ENCODE peak calls at places on chromosomes 3 and 15, in eight cellular contexts. One of them, this sample, is unnamed.

GRCh38 chr3:140552898-140553297 is 125.0 kb upstream of the TRIM42 start:
- DNase-seq in GM23338: peak; percentile 3
- DNase-seq in GM23248: peak; percentile 27
- DNase-seq in CD8-positive, alpha-beta T cell: no peak
- DNase-seq in GM12878: no peak
- DNase-seq in transverse colon: no peak
- DNase-seq in mammary epithelial cell: peak; percentile 65
- DNase-seq in uterus: no peak
- DNase-seq in this sample: no peak

GRCh38 chr15:82763361-82764142 is 42.3 kb downstream of the FSD2 start:
- DNase-seq in GM23338: no peak
- DNase-seq in transverse colon: no peak
- DNase-seq in mammary epithelial cell: no peak
- DNase-seq in CD8-positive, alpha-beta T cell: no peak
- DNase-seq in GM12878: no peak
- DNase-seq in uterus: no peak
- DNase-seq in GM23248: no peak
- DNase-seq in this sample: no peak

GRCh38 chr3:44993471-44994205 is 17.6 kb downstream of the EXOSC7 start:
- DNase-seq in GM23248: peak; percentile 79
- DNase-seq in transverse colon: no peak
- DNase-seq in GM12878: no peak
- DNase-seq in mammary epithelial cell: peak; percentile 85
- DNase-seq in uterus: no peak
- DNase-seq in CD8-positive, alpha-beta T cell: no peak
- DNase-seq in GM23338: no peak
- DNase-seq in this sample: peak; percentile 13

GRCh38 chr3:126748701-126749546 is 44.9 kb downstream of the CHCHD6 start:
- DNase-seq in GM23248: no peak
- DNase-seq in GM12878: no peak
- DNase-seq in transverse colon: no peak
- DNase-seq in uterus: no peak
- DNase-seq in GM23338: no peak
- DNase-seq in mammary epithelial cell: no peak
- DNase-seq in CD8-positive, alpha-beta T cell: no peak
- DNase-seq in this sample: no peak

GRCh38 chr3:123628996-123629746 is 44.3 kb upstream of the HACD2 start:
- DNase-seq in GM12878: no peak
- DNase-seq in transverse colon: no peak
- DNase-seq in GM23248: no peak
- DNase-seq in uterus: no peak
- DNase-seq in CD8-positive, alpha-beta T cell: no peak
- DNase-seq in mammary epithelial cell: no peak
- DNase-seq in GM23338: no peak
- DNase-seq in this sample: no peak

GRCh38 chr15:25811481-25811906 is 51.6 kb downstream of the ATP10A start:
- DNase-seq in mammary epithelial cell: no peak
- DNase-seq in CD8-positive, alpha-beta T cell: no peak
- DNase-seq in GM23338: no peak
- DNase-seq in GM23248: no peak
- DNase-seq in transverse colon: no peak
- DNase-seq in GM12878: peak; percentile 37
- DNase-seq in uterus: no peak
- DNase-seq in this sample: no peak

GRCh38 chr3:112984485-112984884 is 6.3 kb upstream of the GTPBP8 start:
- DNase-seq in CD8-positive, alpha-beta T cell: peak; percentile 25
- DNase-seq in mammary epithelial cell: no peak
- DNase-seq in transverse colon: peak; percentile 31
- DNase-seq in GM23248: no peak
- DNase-seq in uterus: no peak
- DNase-seq in GM12878: no peak
- DNase-seq in GM23338: no peak
- DNase-seq in this sample: no peak

GRCh38 chr15:57460208-57460816 is 84.0 kb downstream of the CGNL1 start:
- DNase-seq in GM12878: no peak
- DNase-seq in transverse colon: no peak
- DNase-seq in GM23338: no peak
- DNase-seq in uterus: no peak
- DNase-seq in CD8-positive, alpha-beta T cell: no peak
- DNase-seq in mammary epithelial cell: no peak
- DNase-seq in GM23248: no peak
- DNase-seq in this sample: no peak

GRCh38 chr3:66485291-66485968 is 15.4 kb downstream of the LRIG1 start:
- DNase-seq in CD8-positive, alpha-beta T cell: no peak
- DNase-seq in GM23338: no peak
- DNase-seq in transverse colon: no peak
- DNase-seq in uterus: no peak
- DNase-seq in mammary epithelial cell: no peak
- DNase-seq in GM23248: peak; percentile 76
- DNase-seq in GM12878: no peak
- DNase-seq in this sample: no peak

GRCh38 chr3:167032267-167032876 is 347.7 kb downstream of the ZBBX start:
- DNase-seq in GM23248: peak; percentile 22
- DNase-seq in GM12878: no peak
- DNase-seq in GM23338: peak; percentile 74
- DNase-seq in CD8-positive, alpha-beta T cell: no peak
- DNase-seq in transverse colon: no peak
- DNase-seq in uterus: no peak
- DNase-seq in mammary epithelial cell: peak; percentile 36
- DNase-seq in this sample: peak; percentile 54

GRCh38 chr15:42355291-42355690 is 4.0 kb upstream of the CAPN3 start:
- DNase-seq in GM12878: no peak
- DNase-seq in uterus: no peak
- DNase-seq in CD8-positive, alpha-beta T cell: no peak
- DNase-seq in transverse colon: no peak
- DNase-seq in GM23338: no peak
- DNase-seq in mammary epithelial cell: no peak
- DNase-seq in GM23248: no peak
- DNase-seq in this sample: peak; percentile 56

GRCh38 chr3:141275032-141275422 is 43.4 kb downstream of the PXYLP1 start:
- DNase-seq in GM23248: peak; percentile 79
- DNase-seq in uterus: no peak
- DNase-seq in transverse colon: no peak
- DNase-seq in mammary epithelial cell: peak; percentile 91
- DNase-seq in CD8-positive, alpha-beta T cell: no peak
- DNase-seq in GM12878: no peak
- DNase-seq in GM23338: no peak
- DNase-seq in this sample: peak; percentile 22

GRCh38 chr3:100629728-100630127 is 20.3 kb downstream of the ADGRG7 start:
- DNase-seq in mammary epithelial cell: peak; percentile 32
- DNase-seq in transverse colon: no peak
- DNase-seq in CD8-positive, alpha-beta T cell: no peak
- DNase-seq in GM12878: no peak
- DNase-seq in GM23338: no peak
- DNase-seq in GM23248: no peak
- DNase-seq in uterus: no peak
- DNase-seq in this sample: no peak

GRCh38 chr15:82798104-82798503 is 7.8 kb downstream of the FSD2 start:
- DNase-seq in transverse colon: no peak
- DNase-seq in uterus: no peak
- DNase-seq in GM23248: no peak
- DNase-seq in GM12878: no peak
- DNase-seq in GM23338: no peak
- DNase-seq in mammary epithelial cell: no peak
- DNase-seq in CD8-positive, alpha-beta T cell: no peak
- DNase-seq in this sample: no peak

GRCh38 chr3:154893813-154894212 is 186.3 kb upstream of the MME start:
- DNase-seq in uterus: no peak
- DNase-seq in GM23248: no peak
- DNase-seq in mammary epithelial cell: no peak
- DNase-seq in CD8-positive, alpha-beta T cell: no peak
- DNase-seq in GM12878: no peak
- DNase-seq in GM23338: no peak
- DNase-seq in transverse colon: no peak
- DNase-seq in this sample: no peak

GRCh38 chr3:127779747-127780146 is 42.6 kb downstream of the MGLL start:
- DNase-seq in CD8-positive, alpha-beta T cell: no peak
- DNase-seq in uterus: no peak
- DNase-seq in GM23338: no peak
- DNase-seq in mammary epithelial cell: peak; percentile 66
- DNase-seq in transverse colon: no peak
- DNase-seq in GM12878: no peak
- DNase-seq in GM23248: no peak
- DNase-seq in this sample: peak; percentile 64

GRCh38 chr3:127783166-127783565 is 39.1 kb downstream of the MGLL start:
- DNase-seq in uterus: no peak
- DNase-seq in CD8-positive, alpha-beta T cell: no peak
- DNase-seq in mammary epithelial cell: no peak
- DNase-seq in GM23338: no peak
- DNase-seq in GM12878: no peak
- DNase-seq in transverse colon: no peak
- DNase-seq in GM23248: no peak
- DNase-seq in this sample: no peak

GRCh38 chr3:127784283-127784682 is 38.0 kb downstream of the MGLL start:
- DNase-seq in mammary epithelial cell: no peak
- DNase-seq in CD8-positive, alpha-beta T cell: no peak
- DNase-seq in transverse colon: no peak
- DNase-seq in GM23248: no peak
- DNase-seq in GM12878: no peak
- DNase-seq in uterus: no peak
- DNase-seq in GM23338: no peak
- DNase-seq in this sample: no peak

GRCh38 chr3:127780536-127781400 is 41.5 kb downstream of the MGLL start:
- DNase-seq in mammary epithelial cell: no peak
- DNase-seq in GM23338: no peak
- DNase-seq in transverse colon: no peak
- DNase-seq in uterus: no peak
- DNase-seq in CD8-positive, alpha-beta T cell: no peak
- DNase-seq in GM23248: peak; percentile 39
- DNase-seq in GM12878: no peak
- DNase-seq in this sample: no peak

DNA sequence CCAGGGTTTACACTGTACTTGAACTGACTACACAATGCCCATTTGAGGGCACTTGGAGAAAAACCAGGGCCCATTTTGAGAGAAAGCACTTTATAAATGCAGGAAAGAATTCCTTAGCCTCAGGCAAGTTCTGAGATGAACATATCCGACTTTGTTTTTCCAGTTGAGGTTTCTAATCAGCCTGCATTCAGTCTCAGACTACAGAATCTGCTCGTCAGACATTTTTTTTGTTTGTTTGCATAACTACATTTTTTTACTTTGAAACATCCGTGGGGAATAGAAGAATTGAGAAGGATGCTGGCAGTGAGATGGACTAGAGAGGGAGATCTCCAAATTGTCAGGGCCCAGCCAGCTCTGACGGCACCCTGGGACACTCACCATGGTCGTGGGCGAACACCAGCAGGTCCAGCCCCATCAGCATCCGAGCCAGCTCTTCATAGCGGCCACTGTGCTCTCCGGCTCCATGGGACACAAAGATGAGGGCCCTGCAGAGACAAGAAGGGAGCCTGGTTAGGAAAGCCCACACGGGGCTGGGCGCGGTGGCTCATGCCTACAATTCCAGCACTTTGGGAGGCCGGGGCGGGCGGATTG is 40.8 kb downstream of the MGLL start:
- DNase-seq in CD8-positive, alpha-beta T cell: no peak
- DNase-seq in transverse colon: no peak
- DNase-seq in uterus: no peak
- DNase-seq in GM23248: peak; percentile 90
- DNase-seq in GM12878: no peak
- DNase-seq in GM23338: no peak
- DNase-seq in mammary epithelial cell: no peak
- DNase-seq in this sample: peak; percentile 24
- H3K27ac ChIP-seq in CD8-positive, alpha-beta T cell: no peak overlapping the region
- H3K27ac ChIP-seq in transverse colon: peak overlapping the region; percentile 37
- H3K27ac ChIP-seq in uterus: peak overlapping the region; percentile 44
- H3K27ac ChIP-seq in GM23248: peak overlapping the region; percentile 78
- H3K27ac ChIP-seq in GM12878: no peak overlapping the region
- H3K27ac ChIP-seq in GM23338: no peak overlapping the region
- H3K27ac ChIP-seq in mammary epithelial cell: no peak overlapping the region
- H3K27ac ChIP-seq in this sample: peak overlapping the region; percentile 16

DNA sequence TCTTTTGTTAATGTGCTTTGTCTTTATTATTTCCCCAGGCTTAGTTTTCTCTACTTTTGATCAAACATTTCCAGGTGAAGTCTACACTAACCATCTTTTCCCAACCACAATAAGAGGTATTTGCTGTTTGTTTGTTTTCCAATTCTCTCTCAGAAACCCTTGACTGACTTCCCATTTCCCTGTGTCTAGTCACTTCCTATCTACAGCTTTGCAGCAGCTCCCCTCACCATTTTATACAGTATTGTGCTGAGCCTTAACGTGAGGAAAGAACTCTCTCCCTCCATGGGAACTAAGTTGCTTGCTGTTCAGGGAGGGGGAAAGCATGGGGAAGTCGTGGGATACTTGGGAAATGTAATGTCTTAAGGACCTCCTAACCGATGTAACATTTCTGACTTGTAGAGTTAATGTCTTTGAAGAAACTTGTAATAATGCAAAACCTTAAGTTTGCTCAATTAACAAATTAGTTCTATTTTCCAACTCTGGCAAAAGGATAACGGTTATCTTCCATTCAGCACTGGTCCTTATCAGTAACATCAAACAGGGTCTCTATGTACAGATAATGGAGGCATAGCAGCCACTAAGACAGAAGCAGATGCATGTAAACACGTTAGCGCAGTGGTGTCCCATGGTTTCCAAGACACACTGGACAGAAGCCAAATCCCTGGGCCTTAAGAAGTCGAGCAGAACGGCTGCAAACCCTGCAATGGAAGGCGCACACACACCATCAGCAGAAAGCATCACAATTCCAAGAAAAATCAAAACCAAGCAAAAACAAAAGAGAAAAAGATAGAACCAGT is 39.7 kb downstream of the NPTN start:
- DNase-seq in GM23338: no peak
- DNase-seq in GM12878: no peak
- DNase-seq in mammary epithelial cell: no peak
- DNase-seq in CD8-positive, alpha-beta T cell: no peak
- DNase-seq in transverse colon: no peak
- DNase-seq in GM23248: no peak
- DNase-seq in uterus: no peak
- DNase-seq in this sample: no peak
- H3K4me1 ChIP-seq in GM23338: peaks cover 31% of the 10 kb centered on the region
- H3K4me1 ChIP-seq in GM12878: peaks cover 3% of the 10 kb centered on the region
- H3K4me1 ChIP-seq in mammary epithelial cell: peaks cover 20% of the 10 kb centered on the region
- H3K4me1 ChIP-seq in CD8-positive, alpha-beta T cell: no peaks in the 10 kb centered on the region
- H3K4me1 ChIP-seq in transverse colon: peaks cover 27% of the 10 kb centered on the region
- H3K4me1 ChIP-seq in GM23248: peaks cover 15% of the 10 kb centered on the region
- H3K4me1 ChIP-seq in uterus: peaks cover 3% of the 10 kb centered on the region
- H3K4me1 ChIP-seq in this sample: peaks cover 4% of the 10 kb centered on the region

GRCh38 chr15:88987590-88987950 is 74.4 kb upstream of the MFGE8 start:
- DNase-seq in GM12878: no peak
- DNase-seq in mammary epithelial cell: no peak
- DNase-seq in uterus: no peak
- DNase-seq in GM23248: no peak
- DNase-seq in GM23338: no peak
- DNase-seq in transverse colon: no peak
- DNase-seq in CD8-positive, alpha-beta T cell: no peak
- DNase-seq in this sample: no peak
- H3K27ac ChIP-seq in GM12878: no peak overlapping the region
- H3K27ac ChIP-seq in mammary epithelial cell: no peak overlapping the region
- H3K27ac ChIP-seq in uterus: no peak overlapping the region
- H3K27ac ChIP-seq in GM23248: no peak overlapping the region
- H3K27ac ChIP-seq in GM23338: peak overlapping the region; percentile 99
- H3K27ac ChIP-seq in transverse colon: no peak overlapping the region
- H3K27ac ChIP-seq in CD8-positive, alpha-beta T cell: no peak overlapping the region
- H3K27ac ChIP-seq in this sample: no peak overlapping the region

DNA sequence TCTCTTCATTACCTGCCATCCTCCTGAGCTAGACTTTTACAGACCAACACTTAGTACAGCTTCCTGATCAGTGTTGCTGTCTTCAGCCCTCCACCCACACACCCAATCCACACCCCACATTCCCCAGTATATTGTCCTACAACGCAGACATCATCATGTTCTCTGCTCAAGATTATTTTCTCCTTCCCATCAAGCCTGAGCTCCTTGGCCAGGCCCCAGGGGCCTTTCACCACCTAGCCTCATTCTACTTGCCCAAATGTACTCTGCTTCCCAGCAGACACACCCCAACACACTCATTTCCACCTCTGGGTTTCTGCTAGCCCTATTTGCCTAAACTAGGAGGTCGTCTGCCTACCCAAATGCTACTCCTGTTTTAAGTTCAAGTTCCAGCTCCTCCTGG is 37.0 kb downstream of the DAPK2 start:
- DNase-seq in CD8-positive, alpha-beta T cell: no peak
- DNase-seq in GM23338: no peak
- DNase-seq in GM12878: no peak
- DNase-seq in transverse colon: peak; percentile 50
- DNase-seq in GM23248: peak; percentile 51
- DNase-seq in uterus: no peak
- DNase-seq in mammary epithelial cell: peak; percentile 65
- DNase-seq in this sample: no peak
- H3K4me1 ChIP-seq in CD8-positive, alpha-beta T cell: peaks cover 29% of the 10 kb centered on the region
- H3K4me1 ChIP-seq in GM23338: no peaks in the 10 kb centered on the region
- H3K4me1 ChIP-seq in GM12878: peaks cover 32% of the 10 kb centered on the region
- H3K4me1 ChIP-seq in transverse colon: peaks cover 50% of the 10 kb centered on the region
- H3K4me1 ChIP-seq in GM23248: peaks cover 46% of the 10 kb centered on the region
- H3K4me1 ChIP-seq in uterus: no peaks in the 10 kb centered on the region
- H3K4me1 ChIP-seq in mammary epithelial cell: peaks cover 68% of the 10 kb centered on the region
- H3K4me1 ChIP-seq in this sample: peaks cover 18% of the 10 kb centered on the region

This sample was measured in SJCRH30.